ENCODE peak calls at places on chromosomes 11 and 22, in ten cellular contexts. G, J, L, C, Y, B, M, N, D and F are unnamed samples. For H3K4me1 and H3K36me3, the result is how much of the 10 kb centered on the place peaks cover.

GRCh38 chr11:102390667-102391449 is 43.8 kb downstream of the BIRC2 start:
- DNase-seq in G (peak), J (peak), L (no peak), C (peak), Y (peak), B (peak), M (peak), N (peak), D (peak), F (peak)

GRCh38 chr11:33086017-33086416 is 46.6 kb downstream of the TCP11L1 start:
- DNase-seq in G (no peak), J (no peak), L (no peak), C (no peak), Y (no peak), B (no peak), M (no peak), N (no peak), D (no peak), F (no peak)

GRCh38 chr22:44673406-44673805 is 28.6 kb upstream of the PRR5 start:
- DNase-seq in G (no peak), J (no peak), L (no peak), C (no peak), Y (peak), B (no peak), M (no peak), N (no peak), D (no peak), F (peak)

GRCh38 chr11:62383822-62384221 is 35.0 kb upstream of the SCGB1A1 start:
- DNase-seq in G (no peak), J (no peak), L (no peak), C (no peak), Y (no peak), B (no peak), M (no peak), N (no peak), D (no peak), F (no peak)

GRCh38 chr11:116882386-116882785 is 45.0 kb upstream of the APOA1 start:
- DNase-seq in G (no peak), J (no peak), L (no peak), C (no peak), Y (no peak), B (peak), M (no peak), N (no peak), D (no peak), F (no peak)

GRCh38 chr11:22539851-22540376 is 85.7 kb downstream of the FANCF start:
- DNase-seq in G (no peak), J (peak), L (no peak), C (no peak), Y (no peak), B (peak), M (no peak), N (no peak), D (peak), F (no peak)

GRCh38 chr22:49308300-49308699 is 519.4 kb downstream of the BRD1 start:
- DNase-seq in G (no peak), J (no peak), L (no peak), C (peak), Y (no peak), B (no peak), M (peak), N (peak), D (no peak), F (no peak)

GRCh38 chr22:33440756-33441155 is 382.6 kb upstream of the SYN3 start:
- DNase-seq in G (no peak), J (no peak), L (peak), C (no peak), Y (no peak), B (peak), M (no peak), N (no peak), D (no peak), F (no peak)

GRCh38 chr22:50504245-50505211 is 3.0 kb downstream of the LMF2 start:
- DNase-seq in G (no peak), J (no peak), L (peak), C (peak), Y (no peak), B (no peak), M (peak), N (no peak), D (no peak), F (peak)

GRCh38 chr11:132686827-132687370 is 845.4 kb downstream of the OPCML start:
- DNase-seq in G (no peak), J (no peak), L (no peak), C (no peak), Y (no peak), B (no peak), M (no peak), N (no peak), D (no peak), F (no peak)

GRCh38 chr11:90349741-90350140 is 126.9 kb upstream of the CHORDC1 start:
- DNase-seq in G (no peak), J (no peak), L (no peak), C (no peak), Y (no peak), B (no peak), M (no peak), N (no peak), D (no peak), F (no peak)

GRCh38 chr11:9982127-9982795 is 311.8 kb downstream of the SBF2 start:
- DNase-seq in G (no peak), J (no peak), L (no peak), C (no peak), Y (no peak), B (peak), M (no peak), N (no peak), D (no peak), F (no peak)

GRCh38 chr22:39223091-39223710 is 21.6 kb downstream of the PDGFB start:
- DNase-seq in G (peak), J (no peak), L (no peak), C (no peak), Y (no peak), B (no peak), M (peak), N (no peak), D (no peak), F (peak)

GRCh38 chr11:90874971-90875370 is 652.1 kb upstream of the CHORDC1 start:
- DNase-seq in G (no peak), J (no peak), L (no peak), C (no peak), Y (no peak), B (no peak), M (no peak), N (no peak), D (no peak), F (no peak)

GRCh38 chr11:86551286-86551685 is 121.1 kb downstream of the ME3 start:
- DNase-seq in G (no peak), J (no peak), L (no peak), C (no peak), Y (no peak), B (peak), M (no peak), N (no peak), D (peak), F (no peak)

GRCh38 chr11:2268911-2269600 is 1.3 kb downstream of the ASCL2 start:
- DNase-seq in G (no peak), J (no peak), L (peak), C (peak), Y (peak), B (no peak), M (peak), N (peak), D (peak), F (peak)

GRCh38 chr22:43110927-43111623 is 525 bp downstream of the BIK start:
- DNase-seq in G (peak), J (no peak), L (peak), C (no peak), Y (peak), B (no peak), M (peak), N (no peak), D (no peak), F (no peak)

GRCh38 chr11:18768472-18768901 is 23.1 kb downstream of the PTPN5 start:
- DNase-seq in G (no peak), J (no peak), L (no peak), C (no peak), Y (no peak), B (no peak), M (peak), N (no peak), D (no peak), F (peak)

GRCh38 chr11:15901790-15902189 is 454.6 kb downstream of the SOX6 start:
- DNase-seq in G (no peak), J (no peak), L (no peak), C (no peak), Y (no peak), B (no peak), M (no peak), N (no peak), D (no peak), F (no peak)

GRCh38 chr11:105466582-105467228 is 143.2 kb upstream of the GRIA4 start:
- DNase-seq in G (no peak), J (no peak), L (no peak), C (no peak), Y (no peak), B (peak), M (no peak), N (no peak), D (no peak), F (no peak)

GRCh38 chr11:128630367-128631230 is 43.2 kb upstream of the ETS1 start:
- DNase-seq in G (peak), J (peak), L (peak), C (peak), Y (peak), B (peak), M (peak), N (peak), D (peak), F (peak)

GRCh38 chr11:64207247-64208085 is 945 bp downstream of the FERMT3 start:
- DNase-seq in G (peak), J (no peak), L (peak), C (no peak), Y (no peak), B (peak), M (peak), N (no peak), D (peak), F (peak)

GRCh38 chr11:37712246-37712645 is 1114.2 kb upstream of the RAG2 start:
- DNase-seq in G (no peak), J (peak), L (no peak), C (no peak), Y (no peak), B (no peak), M (no peak), N (no peak), D (peak), F (no peak)

GRCh38 chr11:77211594-77212251 is 83.7 kb downstream of the MYO7A start:
- DNase-seq in G (no peak), J (no peak), L (no peak), C (no peak), Y (no peak), B (no peak), M (peak), N (no peak), D (no peak), F (peak)

DNA sequence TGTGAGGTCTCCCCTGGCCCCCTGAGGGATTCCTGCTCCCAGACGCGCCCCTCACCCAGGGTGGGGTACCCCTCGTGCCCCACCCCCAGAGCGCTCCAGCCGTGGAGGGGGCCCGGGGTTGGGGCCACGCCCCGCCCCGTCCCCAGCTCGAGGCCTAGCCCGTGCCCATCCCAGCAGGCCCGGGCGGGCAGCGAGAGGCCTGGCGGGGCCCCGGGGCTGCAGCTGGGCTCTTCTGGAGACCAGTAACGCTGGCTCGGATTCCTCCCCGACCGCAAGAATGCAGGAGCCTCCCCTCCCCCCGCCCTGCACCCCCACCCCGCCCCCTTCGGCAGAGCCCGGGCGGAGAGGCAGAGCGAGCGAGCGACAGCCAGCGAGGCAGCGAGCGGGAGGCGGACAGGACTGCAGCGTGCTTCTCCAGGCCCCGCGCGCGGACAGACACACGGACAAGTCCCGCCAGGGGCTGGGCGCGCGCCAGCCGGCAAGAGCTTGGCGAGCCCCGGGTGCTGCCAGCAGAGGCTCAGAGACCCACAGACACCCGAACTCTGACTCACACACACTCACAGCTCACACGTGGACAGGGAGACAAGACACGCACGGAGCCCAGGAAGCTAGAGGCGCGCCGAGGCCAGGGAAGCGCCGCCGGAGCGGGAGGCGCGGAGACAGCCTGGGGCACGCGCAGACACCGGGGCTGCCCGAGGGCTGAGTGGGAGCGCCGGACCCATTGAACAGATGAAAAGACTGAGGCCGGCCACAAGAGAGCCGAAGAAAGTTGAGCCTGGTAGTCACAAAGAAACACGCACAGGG is 15.2 kb downstream of the BCL9L start:
- DNase-seq in G (peak), J (no peak), L (peak), C (no peak), Y (peak), B (peak), M (peak), N (peak), D (peak), F (peak)
- H3K4me1 ChIP-seq in G (half or more), J (half or more), L (under half), C (half or more), Y (under half), B (half or more), M (half or more), N (half or more), D (under half), F (half or more)

DNA sequence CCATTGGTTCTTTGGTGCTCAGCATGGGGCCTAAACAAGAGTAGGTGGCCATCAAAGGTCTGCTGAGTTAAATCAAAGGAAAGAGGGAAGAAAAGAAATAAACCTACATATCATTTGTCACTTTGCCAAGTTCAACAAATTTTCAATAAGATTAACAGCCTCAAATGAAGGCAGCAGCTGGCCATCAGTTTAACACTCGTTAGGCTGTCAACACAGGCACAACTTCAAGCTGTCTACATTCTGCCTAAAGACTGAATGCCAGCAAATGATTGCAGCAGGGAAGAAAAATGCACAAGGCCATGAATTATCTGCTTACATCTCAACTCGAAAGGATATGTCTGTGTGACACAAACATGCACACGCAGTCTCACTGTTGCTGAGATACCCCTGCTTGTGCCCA is 40.2 kb downstream of the TRIM66 start:
- DNase-seq in G (no peak), J (no peak), L (no peak), C (no peak), Y (no peak), B (no peak), M (no peak), N (no peak), D (no peak), F (no peak)
- H3K36me3 ChIP-seq in G (half or more), J (under half), L (under half), C (half or more), Y (half or more), B (under half), M (under half), N (half or more), D (under half), F (under half)

GRCh38 chr11:44884056-44884455 is 66.6 kb downstream of the TP53I11 start:
- DNase-seq in G (no peak), J (no peak), L (no peak), C (no peak), Y (peak), B (no peak), M (no peak), N (no peak), D (no peak), F (no peak)
- H3K4me1 ChIP-seq in G (under half), J (under half), L (under half), C (under half), Y (under half), B (under half), M (under half), N (under half), D (under half), F (under half)

DNA sequence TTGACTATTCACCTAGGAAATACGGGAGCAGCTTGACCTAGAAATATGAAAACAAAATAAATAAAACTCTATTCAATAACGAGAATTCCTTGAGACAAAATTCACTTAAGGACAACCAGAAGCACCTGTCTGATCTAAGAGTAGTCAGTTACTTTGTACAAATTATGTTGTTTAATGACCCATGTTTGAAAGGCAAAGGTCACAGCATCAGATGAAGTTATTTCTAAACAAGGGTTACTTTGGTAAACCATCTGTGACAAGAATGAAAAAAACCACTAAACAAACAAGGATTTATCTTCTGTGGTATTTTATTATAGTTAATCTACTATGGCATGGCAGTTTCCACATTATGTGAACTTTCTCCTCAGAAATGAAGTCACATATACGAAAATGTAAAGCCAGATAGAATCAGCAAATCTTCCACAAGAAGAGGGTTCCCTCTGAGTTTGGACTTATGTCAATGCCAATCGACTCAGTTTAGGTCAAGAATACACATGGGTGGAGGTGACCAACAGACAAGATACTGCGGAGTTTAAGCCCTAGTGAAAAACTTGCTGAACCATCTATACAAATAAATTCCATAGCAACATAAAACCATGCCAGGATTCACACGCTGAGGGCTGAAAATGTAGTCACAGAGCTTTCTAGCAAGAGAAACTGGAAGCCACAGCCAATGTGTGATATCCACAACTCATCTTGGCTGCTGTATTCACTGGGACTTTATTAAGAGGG is 53.4 kb downstream of the NCAPD3 start:
- DNase-seq in G (no peak), J (no peak), L (no peak), C (no peak), Y (no peak), B (no peak), M (no peak), N (no peak), D (no peak), F (no peak)
- H3K36me3 ChIP-seq in G (under half), J (half or more), L (under half), C (half or more), Y (under half), B (under half), M (under half), N (half or more), D (under half), F (under half)

GRCh38 chr11:31687256-31687655 is 123.9 kb downstream of the PAX6 start:
- DNase-seq in G (no peak), J (no peak), L (no peak), C (no peak), Y (no peak), B (no peak), M (no peak), N (no peak), D (no peak), F (no peak)
- H3K4me1 ChIP-seq in G (under half), J (under half), L (under half), C (under half), Y (under half), B (under half), M (under half), N (under half), D (under half), F (under half)

GRCh38 chr11:6647282-6647679 is 8.3 kb downstream of the DCHS1 start:
- DNase-seq in G (no peak), J (no peak), L (no peak), C (no peak), Y (no peak), B (no peak), M (no peak), N (no peak), D (peak), F (peak)
- H3K36me3 ChIP-seq in G (under half), J (half or more), L (under half), C (under half), Y (under half), B (under half), M (under half), N (under half), D (under half), F (under half)

DNA sequence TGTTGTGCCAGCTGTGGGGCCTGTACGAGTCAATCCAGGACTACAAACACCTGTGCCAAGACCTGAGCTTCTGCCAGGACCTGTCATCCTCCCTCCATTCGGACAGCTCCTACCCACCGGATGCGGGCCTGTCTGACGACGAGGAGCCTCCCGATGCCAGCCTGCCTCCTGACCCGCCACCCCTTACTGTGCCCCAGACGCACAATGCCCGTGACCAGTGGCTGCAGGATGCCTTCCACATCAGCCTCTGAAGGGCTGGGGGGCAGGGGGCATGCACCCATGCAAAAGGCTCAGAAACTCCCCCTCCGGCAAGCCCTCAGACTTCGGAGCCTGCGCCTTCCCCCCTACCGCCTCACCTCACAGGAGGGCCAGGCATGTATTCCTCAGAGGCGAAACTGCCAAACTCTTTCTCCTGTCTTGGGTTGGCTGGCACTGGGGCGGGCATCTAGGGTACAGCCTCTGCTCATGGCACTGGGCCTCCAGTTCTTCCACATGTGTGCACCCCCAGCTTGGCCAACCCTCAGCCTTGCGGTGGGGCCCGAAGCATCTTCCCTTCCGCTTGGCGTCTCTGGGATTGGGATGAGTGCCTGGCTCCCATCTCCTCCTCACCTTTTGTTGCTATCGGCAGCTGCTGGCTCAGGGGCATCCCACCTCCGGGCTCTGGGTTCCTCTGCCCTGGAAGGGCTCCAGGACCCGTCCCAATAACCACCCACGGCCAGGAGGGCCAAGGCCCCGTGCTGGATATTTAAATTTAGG is 1.2 kb downstream of the FAM89B start:
- DNase-seq in G (no peak), J (no peak), L (peak), C (no peak), Y (no peak), B (no peak), M (peak), N (no peak), D (no peak), F (peak)
- H3K4me1 ChIP-seq in G (half or more), J (under half), L (under half), C (half or more), Y (under half), B (half or more), M (half or more), N (half or more), D (under half), F (half or more)

GRCh38 chr22:31954535-31955326 is 10.4 kb downstream of the YWHAH start:
- DNase-seq in G (no peak), J (no peak), L (no peak), C (no peak), Y (peak), B (peak), M (peak), N (no peak), D (no peak), F (peak)
- H3K36me3 ChIP-seq in G (under half), J (half or more), L (under half), C (under half), Y (under half), B (under half), M (under half), N (under half), D (under half), F (under half)